ENCODE peak calls at places on chromosomes 16 and 17, in seven cellular contexts. B is ascending aorta, D is tibial nerve, O is neural progenitor cell, V is AG04450, T is lung, W is A549. G is an unnamed sample.

GRCh38 chr17:5759501-5759925 is 175.2 kb upstream of the NLRP1 start:
- DNase-seq in T (no peak), O (no peak), D (no peak), W (no peak), V (no peak), B (no peak), G (no peak)

GRCh38 chr17:59761385-59762021 is 54.0 kb downstream of the VMP1 start:
- DNase-seq in D (no peak), W (peak; percentile 81), V (peak; percentile 77), O (peak; percentile 54), B (no peak), T (no peak), G (no peak)

GRCh38 chr17:83185023-83186002 is 105.9 kb downstream of the METRNL start:
- DNase-seq in T (peak; percentile 24), W (no peak), V (no peak), D (peak; percentile 4), B (no peak), O (no peak), G (peak; percentile 21)

GRCh38 chr17:37787055-37787720 is 42.3 kb upstream of the HNF1B start:
- DNase-seq in T (no peak), B (no peak), D (no peak), W (peak; percentile 86), O (no peak), V (no peak), G (no peak)

GRCh38 chr16:3829631-3830536 is 50.6 kb downstream of the CREBBP start:
- DNase-seq in V (no peak), B (no peak), W (no peak), O (no peak), T (no peak), D (no peak), G (no peak)

GRCh38 chr17:796609-797008 is 14.5 kb downstream of the MRM3 start:
- DNase-seq in D (no peak), O (no peak), T (no peak), V (no peak), B (no peak), W (no peak), G (no peak)

GRCh38 chr16:81514041-81514559 is 69.5 kb downstream of the CMIP start:
- DNase-seq in V (no peak), D (no peak), O (no peak), B (no peak), W (no peak), T (no peak), G (no peak)

GRCh38 chr16:10895053-10895946 is 18.3 kb downstream of the CIITA start:
- DNase-seq in T (no peak), W (no peak), V (no peak), B (no peak), O (peak; percentile 90), D (peak; percentile 41), G (no peak)

GRCh38 chr16:31707743-31708335 is 165.8 kb upstream of the ZNF267 start:
- DNase-seq in V (no peak), B (no peak), O (no peak), W (no peak), D (no peak), T (peak; percentile 27), G (no peak)

GRCh38 chr17:58507123-58507634 is 7.3 kb downstream of the MTMR4 start:
- DNase-seq in D (no peak), W (no peak), B (no peak), T (no peak), V (no peak), O (no peak), G (no peak)

GRCh38 chr17:76644995-76645394 is 1.4 kb upstream of the ST6GALNAC1 start:
- DNase-seq in T (no peak), D (no peak), W (no peak), B (no peak), O (no peak), V (no peak), G (no peak)

GRCh38 chr17:16313159-16314090 is 39.8 kb downstream of the CENPV start:
- DNase-seq in W (peak; percentile 19), O (no peak), B (no peak), T (no peak), D (no peak), V (peak; percentile 65), G (no peak)
- TF ChIP-seq CTCF in W (no peak), O (no peak), B (no peak), T (no peak), D (no peak), V (no peak), G (no peak)

GRCh38 chr17:78174870-78175642 is 6.7 kb downstream of the SYNGR2 start:
- DNase-seq in O (peak; percentile 33), B (no peak), T (no peak), V (no peak), D (no peak), W (no peak), G (no peak)
- TF ChIP-seq CTCF in O (peak; percentile 35), B (no peak), T (no peak), V (no peak), D (no peak), W (peak; percentile 10), G (no peak)

DNA sequence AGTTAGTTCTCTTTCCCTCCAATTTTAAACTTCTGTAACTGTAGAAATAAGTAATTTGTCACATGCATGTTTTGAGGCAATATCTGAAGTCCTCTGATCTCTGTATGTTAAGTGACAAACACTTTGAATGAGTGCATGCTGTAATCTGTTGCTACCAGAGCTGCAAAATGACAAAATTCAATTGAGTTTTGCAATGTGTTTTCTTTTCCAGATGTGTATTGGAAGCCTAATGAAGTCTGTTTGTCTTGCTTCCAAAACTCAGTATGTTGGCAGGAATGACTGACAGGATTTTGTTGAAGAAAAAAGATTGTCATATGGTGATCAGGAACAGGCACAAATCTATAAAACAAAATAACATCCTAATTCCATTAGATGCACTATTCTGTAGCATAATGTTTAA is 561.6 kb upstream of the CDH8 start:
- DNase-seq in D (no peak), T (no peak), V (no peak), O (no peak), W (no peak), B (no peak), G (no peak)
- TF ChIP-seq CTCF in D (no peak), T (no peak), V (no peak), O (no peak), W (no peak), B (no peak), G (no peak)

GRCh38 chr17:14048169-14048568 is 21.1 kb upstream of the COX10 start:
- DNase-seq in D (no peak), T (no peak), V (no peak), W (peak; percentile 28), B (no peak), O (peak; percentile 31), G (no peak)
- TF ChIP-seq CTCF in D (no peak), T (no peak), V (peak; percentile 43), W (no peak), B (no peak), O (peak; percentile 44), G (no peak)

GRCh38 chr16:88762941-88763340 is 22.1 kb downstream of the PIEZO1 start:
- DNase-seq in W (no peak), D (no peak), V (no peak), T (no peak), O (no peak), B (no peak), G (no peak)

GRCh38 chr16:88762258-88762870 is 22.7 kb downstream of the PIEZO1 start:
- DNase-seq in O (no peak), T (no peak), W (no peak), V (no peak), B (no peak), D (no peak), G (no peak)

GRCh38 chr16:88764080-88764479 is 20.9 kb downstream of the PIEZO1 start:
- DNase-seq in V (no peak), O (no peak), D (no peak), B (no peak), W (no peak), T (no peak), G (no peak)

GRCh38 chr16:88764913-88765349 is 20.1 kb downstream of the PIEZO1 start:
- DNase-seq in W (no peak), D (no peak), V (no peak), T (peak; percentile 83), B (no peak), O (no peak), G (no peak)

GRCh38 chr16:88763502-88764053 is 21.4 kb downstream of the PIEZO1 start:
- DNase-seq in V (no peak), O (peak; percentile 93), T (peak; percentile 71), B (no peak), W (no peak), D (no peak), G (no peak)
- TF ChIP-seq CTCF in V (no peak), O (no peak), T (no peak), B (no peak), W (no peak), D (no peak), G (no peak)

GRCh38 chr16:85056211-85056748 is 28.7 kb downstream of the KIAA0513 start:
- DNase-seq in D (no peak), V (no peak), B (no peak), W (no peak), O (peak; percentile 47), T (no peak), G (no peak)

GRCh38 chr16:85058909-85059308 is 31.3 kb downstream of the KIAA0513 start:
- DNase-seq in V (no peak), W (no peak), T (no peak), D (no peak), O (no peak), B (no peak), G (no peak)

GRCh38 chr16:85057948-85058347 is 30.4 kb downstream of the KIAA0513 start:
- DNase-seq in T (no peak), O (no peak), W (no peak), V (no peak), D (no peak), B (no peak), G (no peak)

GRCh38 chr16:85055503-85056210 is 28.1 kb downstream of the KIAA0513 start:
- DNase-seq in V (no peak), D (peak; percentile 68), B (peak; percentile 49), W (no peak), T (peak; percentile 59), O (no peak), G (no peak)

DNA sequence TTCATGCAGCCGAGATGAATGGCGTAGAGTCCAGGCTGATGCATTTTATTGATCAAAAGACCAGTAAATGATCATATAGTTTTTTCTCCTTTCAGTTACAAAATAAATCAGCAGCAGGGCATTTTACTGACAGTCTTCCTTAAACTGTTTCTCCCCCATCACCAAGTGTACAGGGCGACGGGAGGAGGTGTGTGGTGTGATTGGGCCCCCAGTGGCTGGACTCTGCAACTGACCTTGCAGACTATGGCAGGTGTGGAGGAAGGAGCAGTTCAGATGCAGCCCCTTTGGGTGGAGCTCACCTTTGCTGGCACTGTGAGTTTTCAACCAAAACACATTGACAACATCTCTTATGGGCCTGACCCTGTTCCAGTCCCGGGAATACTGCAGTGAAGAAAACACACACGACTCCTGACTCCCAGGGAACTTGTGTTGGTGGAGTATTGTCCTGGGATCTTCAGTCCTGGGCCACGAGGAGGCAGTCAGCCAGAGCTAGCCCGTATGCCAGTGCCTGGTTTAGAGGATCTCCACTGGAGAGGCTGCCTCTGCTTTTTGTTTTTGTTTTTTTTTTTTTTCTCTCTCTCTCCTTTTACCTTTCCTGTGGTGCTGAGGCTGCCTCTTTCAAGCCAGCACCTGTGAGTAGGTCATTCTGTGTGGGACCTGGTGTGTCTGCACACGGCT is 29.8 kb downstream of the KIAA0513 start:
- DNase-seq in D (no peak), V (no peak), B (no peak), T (no peak), W (peak; percentile 33), O (no peak), G (no peak)
- TF ChIP-seq CTCF in D (no peak), V (peak; percentile 27), B (no peak), T (no peak), W (no peak), O (peak; percentile 40), G (no peak)